ENCODE peak calls at places on chromosomes 5 and 9, in seven cellular contexts. Q is B cell, S is M059J, D is fibroblast of pulmonary artery, M is HTR-8/SVneo, K is endothelial cell, F is AG04450. A is an unnamed sample.

GRCh38 chr9:127204771-127205470 is 59.7 kb upstream of the GARNL3 start:
- DNase-seq in Q (no peak), K (no peak), M (peak), S (peak), D (peak), F (no peak), A (no peak)

GRCh38 chr9:111833941-111834340 is 39.2 kb upstream of the SHOC1 start:
- DNase-seq in M (no peak), Q (no peak), D (peak), K (no peak), S (no peak), F (no peak), A (no peak)

GRCh38 chr5:149062371-149063016 is 368 bp downstream of the SH3TC2 start:
- DNase-seq in F (no peak), Q (no peak), K (peak), M (peak), D (peak), S (peak), A (no peak)

GRCh38 chr5:132224721-132225120 is 2.9 kb downstream of the P4HA2 start:
- DNase-seq in S (peak), K (no peak), D (no peak), F (no peak), M (no peak), Q (no peak), A (no peak)

GRCh38 chr5:83313431-83313830 is 158.1 kb upstream of the VCAN start:
- DNase-seq in S (peak), K (no peak), F (no peak), Q (no peak), D (peak), M (no peak), A (no peak)

GRCh38 chr9:121833061-121833460 is 181.6 kb downstream of the DAB2IP start:
- DNase-seq in M (no peak), F (no peak), D (no peak), Q (no peak), S (no peak), K (no peak), A (no peak)

GRCh38 chr5:91941590-91941989 is 558.5 kb upstream of the ARRDC3 start:
- DNase-seq in K (no peak), M (no peak), D (no peak), F (no peak), Q (no peak), S (no peak), A (no peak)

GRCh38 chr9:131697097-131697496 is 42.8 kb downstream of the RAPGEF1 start:
- DNase-seq in M (no peak), Q (no peak), D (peak), K (no peak), S (peak), F (no peak), A (no peak)

GRCh38 chr9:100426194-100426531 is 780 bp upstream of the MSANTD3 start:
- DNase-seq in Q (no peak), D (no peak), S (no peak), M (no peak), K (no peak), F (no peak), A (no peak)

GRCh38 chr5:153425914-153426313 is 64.6 kb upstream of the GRIA1 start:
- DNase-seq in K (peak), M (no peak), S (no peak), Q (no peak), D (no peak), F (no peak), A (no peak)

GRCh38 chr5:52648726-52649125 is 139.0 kb upstream of the ITGA1 start:
- DNase-seq in D (no peak), K (no peak), Q (no peak), F (no peak), S (no peak), M (no peak), A (no peak)

GRCh38 chr9:33114746-33115145 is 38.3 kb upstream of the SMU1 start:
- DNase-seq in Q (no peak), F (no peak), M (no peak), S (no peak), K (no peak), D (no peak), A (no peak)

GRCh38 chr5:44945743-44946142 is 137.0 kb downstream of the MRPS30 start:
- DNase-seq in Q (no peak), S (peak), D (no peak), F (no peak), M (no peak), K (no peak), A (no peak)

GRCh38 chr5:115246361-115246991 is 16.2 kb downstream of the PGGT1B start:
- DNase-seq in F (no peak), Q (peak), D (peak), K (no peak), M (peak), S (peak), A (no peak)

GRCh38 chr5:143968071-143968878 is 156.3 kb downstream of the HMHB1 start:
- DNase-seq in D (peak), F (peak), S (peak), Q (peak), M (peak), K (no peak), A (peak)

GRCh38 chr5:123914333-123914732 is 402.4 kb downstream of the CSNK1G3 start:
- DNase-seq in Q (no peak), M (no peak), F (no peak), K (no peak), D (no peak), S (no peak), A (no peak)

GRCh38 chr9:77456829-77457437 is 191.2 kb downstream of the GNA14 start:
- DNase-seq in M (peak), S (peak), Q (peak), F (peak), K (peak), D (peak), A (peak)

GRCh38 chr5:162096448-162096847 is 28.9 kb downstream of the GABRG2 start:
- DNase-seq in D (no peak), K (no peak), S (no peak), F (no peak), M (no peak), Q (no peak), A (no peak)

GRCh38 chr5:176625966-176626875 is 4.1 kb downstream of the SNCB start:
- DNase-seq in S (no peak), M (no peak), Q (no peak), K (no peak), D (no peak), F (no peak), A (no peak)

GRCh38 chr9:135768516-135769218 is 66.7 kb downstream of the KCNT1 start:
- DNase-seq in F (no peak), M (no peak), Q (no peak), D (no peak), S (no peak), K (no peak), A (no peak)

GRCh38 chr9:134053941-134054761 is 13.7 kb downstream of the BRD3 start:
- DNase-seq in K (no peak), F (no peak), M (no peak), S (no peak), D (no peak), Q (no peak), A (no peak)

GRCh38 chr9:96361668-96362067 is 21.8 kb downstream of the SLC35D2 start:
- DNase-seq in Q (no peak), F (no peak), M (no peak), D (no peak), S (no peak), K (no peak), A (no peak)

GRCh38 chr5:132425009-132425937 is 55.8 kb downstream of the SLC22A5 start:
- DNase-seq in K (no peak), M (no peak), D (peak), S (peak), Q (peak), F (no peak), A (no peak)

GRCh38 chr9:20302229-20302628 is 320.1 kb downstream of the MLLT3 start:
- DNase-seq in Q (no peak), M (no peak), D (no peak), K (no peak), S (no peak), F (no peak), A (no peak)

A was measured in brain pericyte.